ENCODE peak calls at places on chromosomes 3 and 15, in nine cellular contexts. G, D, J, H, V, P, R, Y and M are unnamed samples.

GRCh38 chr3:149688122-149688757 is 30.4 kb upstream of the WWTR1 start:
- DNase-seq in R (no peak), Y (no peak), H (no peak), D (no peak), G (no peak), P (no peak), V (no peak), J (no peak), M (no peak)

GRCh38 chr15:89828324-89829145 is 13.9 kb upstream of the ANPEP start:
- DNase-seq in R (peak), P (peak), G (no peak), J (no peak), V (peak), Y (no peak), H (no peak), D (no peak), M (no peak)

GRCh38 chr3:50525987-50526386 is 22.6 kb upstream of the CACNA2D2 start:
- DNase-seq in P (peak), R (peak), V (peak), Y (peak), G (no peak), H (peak), J (peak), D (peak), M (no peak)

GRCh38 chr3:57972421-57973111 is 35.7 kb upstream of the FLNB start:
- DNase-seq in G (no peak), R (peak), V (no peak), J (peak), Y (no peak), P (no peak), H (no peak), D (no peak), M (no peak)

GRCh38 chr3:55445551-55445950 is 41.6 kb downstream of the WNT5A start:
- DNase-seq in H (no peak), P (no peak), D (no peak), J (no peak), V (no peak), Y (no peak), R (peak), G (no peak), M (no peak)

GRCh38 chr3:112773864-112774263 is 72.8 kb downstream of the CD200R1L start:
- DNase-seq in R (peak), V (no peak), Y (no peak), P (peak), J (no peak), D (no peak), G (no peak), H (no peak), M (no peak)

GRCh38 chr15:50959717-50960116 is 51.2 kb downstream of the AP4E1 start:
- DNase-seq in P (no peak), H (no peak), V (no peak), J (no peak), G (no peak), D (no peak), Y (no peak), R (no peak), M (no peak)

GRCh38 chr3:52323526-52324295 is 7.6 kb downstream of the DNAH1 start:
- DNase-seq in P (no peak), G (no peak), J (no peak), R (no peak), H (no peak), V (no peak), D (no peak), Y (no peak), M (no peak)